ENCODE peak calls at places on chromosomes 1 and 21, in eight cellular contexts. W is lower lobe of right lung, F is A549, M is colonic mucosa, X is mesendoderm, J is HCT116, B is cardiac muscle cell, S is esophagus muscularis mucosa. Q is an unnamed sample. For H3K4me1, the result is how much of the 10 kb centered on the place peaks cover.

GRCh38 chr21:38956791-38957571 is 151.3 kb downstream of the ETS2 start:
- DNase-seq in W (peak), F (no peak), M (peak), X (no peak), J (no peak), B (no peak), S (no peak), Q (peak)

GRCh38 chr1:50181027-50181663 is 72.4 kb downstream of the ELAVL4 start:
- DNase-seq in W (no peak), F (no peak), M (no peak), X (peak), J (no peak), B (no peak), S (no peak), Q (no peak)

GRCh38 chr1:15640667-15641066 is 23.4 kb downstream of the DDI2 start:
- DNase-seq in W (no peak), F (no peak), M (no peak), X (no peak), J (no peak), B (no peak), S (no peak), Q (no peak)

GRCh38 chr1:245961137-245961540 is 545.9 kb downstream of the SMYD3 start:
- DNase-seq in W (no peak), F (no peak), M (no peak), X (no peak), J (no peak), B (peak), S (no peak), Q (no peak)

GRCh38 chr1:87150143-87150542 is 178.5 kb upstream of the LMO4 start:
- DNase-seq in W (no peak), F (no peak), M (no peak), X (no peak), J (no peak), B (no peak), S (no peak), Q (no peak)

GRCh38 chr1:90371106-90371813 is 345.8 kb downstream of the BARHL2 start:
- DNase-seq in W (no peak), F (no peak), M (no peak), X (no peak), J (no peak), B (no peak), S (no peak), Q (no peak)

GRCh38 chr1:174999926-175000696 is at the start of gene CACYBP:
- DNase-seq in W (no peak), F (peak), M (peak), X (peak), J (no peak), B (peak), S (peak), Q (no peak)

GRCh38 chr1:236677641-236678235 is 8.6 kb upstream of the ACTN2 start:
- DNase-seq in W (no peak), F (no peak), M (no peak), X (peak), J (no peak), B (peak), S (peak), Q (no peak)

GRCh38 chr1:119009300-119009660 is 21.1 kb upstream of the TBX15 start:
- DNase-seq in W (no peak), F (no peak), M (no peak), X (no peak), J (no peak), B (no peak), S (no peak), Q (no peak)

GRCh38 chr1:115706774-115707425 is 61.6 kb downstream of the CASQ2 start:
- DNase-seq in W (no peak), F (peak), M (no peak), X (peak), J (peak), B (peak), S (no peak), Q (no peak)

GRCh38 chr1:30618335-30618747 is 105.0 kb downstream of the MATN1 start:
- DNase-seq in W (no peak), F (no peak), M (no peak), X (peak), J (peak), B (no peak), S (no peak), Q (no peak)

GRCh38 chr1:179929955-179930798 is 24.4 kb upstream of the CEP350 start:
- DNase-seq in W (no peak), F (no peak), M (no peak), X (no peak), J (no peak), B (no peak), S (no peak), Q (no peak)

GRCh38 chr1:53681647-53682368 is 57.2 kb downstream of the GLIS1 start:
- DNase-seq in W (no peak), F (peak), M (peak), X (peak), J (peak), B (peak), S (no peak), Q (peak)

GRCh38 chr1:13628218-13628617 is 44.6 kb downstream of the PDPN start:
- DNase-seq in W (no peak), F (no peak), M (no peak), X (no peak), J (no peak), B (no peak), S (no peak), Q (no peak)

GRCh38 chr1:230067871-230068814 is 1.1 kb downstream of the GALNT2 start:
- DNase-seq in W (peak), F (no peak), M (peak), X (peak), J (no peak), B (peak), S (no peak), Q (peak)

GRCh38 chr1:94100785-94101612 is 19.9 kb downstream of the ABCA4 start:
- DNase-seq in W (no peak), F (no peak), M (no peak), X (no peak), J (no peak), B (peak), S (no peak), Q (no peak)

GRCh38 chr1:182680901-182681300 is 3.5 kb downstream of the RGS8 start:
- DNase-seq in W (no peak), F (peak), M (no peak), X (no peak), J (no peak), B (no peak), S (no peak), Q (no peak)

GRCh38 chr1:3323791-3324703 is 130.4 kb upstream of the ARHGEF16 start:
- DNase-seq in W (no peak), F (no peak), M (no peak), X (no peak), J (no peak), B (no peak), S (no peak), Q (no peak)

GRCh38 chr1:150168960-150169565 is 19.3 kb downstream of the PLEKHO1 start:
- DNase-seq in W (peak), F (peak), M (peak), X (peak), J (peak), B (peak), S (no peak), Q (peak)

GRCh38 chr21:20570824-20571232 is 427.4 kb upstream of the NCAM2 start:
- DNase-seq in W (no peak), F (no peak), M (no peak), X (peak), J (no peak), B (no peak), S (no peak), Q (no peak)

GRCh38 chr21:37758997-37759396 is 157.3 kb downstream of the KCNJ6 start:
- DNase-seq in W (no peak), F (peak), M (peak), X (peak), J (no peak), B (peak), S (no peak), Q (no peak)

GRCh38 chr1:6502000-6502891 is 10.8 kb upstream of the PLEKHG5 start:
- DNase-seq in W (no peak), F (no peak), M (no peak), X (no peak), J (no peak), B (peak), S (no peak), Q (no peak)

GRCh38 chr1:94947453-94947852 is 20.5 kb upstream of the CNN3 start:
- DNase-seq in W (no peak), F (no peak), M (no peak), X (no peak), J (no peak), B (peak), S (no peak), Q (no peak)

GRCh38 chr1:3577711-3578432 is 33.4 kb downstream of the MEGF6 start:
- DNase-seq in W (no peak), F (no peak), M (no peak), X (no peak), J (no peak), B (peak), S (no peak), Q (no peak)

GRCh38 chr1:36100376-36100775 is 11.7 kb downstream of the ADPRS start:
- DNase-seq in W (no peak), F (no peak), M (no peak), X (no peak), J (no peak), B (no peak), S (no peak), Q (no peak)

GRCh38 chr1:23838401-23838866 is 13.2 kb upstream of the HMGCL start:
- DNase-seq in W (peak), F (peak), M (peak), X (peak), J (peak), B (peak), S (peak), Q (peak)

GRCh38 chr21:16308269-16308668 is 578.5 kb downstream of the USP25 start:
- DNase-seq in W (no peak), F (no peak), M (no peak), X (no peak), J (no peak), B (peak), S (no peak), Q (no peak)

GRCh38 chr1:186094170-186094569 is 280.9 kb downstream of the TPR start:
- DNase-seq in W (no peak), F (no peak), M (no peak), X (peak), J (no peak), B (peak), S (no peak), Q (no peak)

GRCh38 chr21:44529011-44529421 is 11.0 kb downstream of the KRTAP10-1 start:
- DNase-seq in W (no peak), F (no peak), M (no peak), X (no peak), J (no peak), B (no peak), S (no peak), Q (no peak)

GRCh38 chr21:42567181-42567560 is 53.5 kb downstream of the SLC37A1 start:
- DNase-seq in W (no peak), F (no peak), M (no peak), X (no peak), J (no peak), B (no peak), S (no peak), Q (peak)

GRCh38 chr1:244226440-244226839 is 175.4 kb downstream of the ZBTB18 start:
- DNase-seq in W (no peak), F (no peak), M (no peak), X (no peak), J (no peak), B (no peak), S (no peak), Q (no peak)

GRCh38 chr1:55669308-55669707 is 454.1 kb upstream of the USP24 start:
- DNase-seq in W (no peak), F (no peak), M (no peak), X (no peak), J (no peak), B (peak), S (no peak), Q (no peak)

GRCh38 chr1:93306920-93307319 is 38.8 kb upstream of the DR1 start:
- DNase-seq in W (no peak), F (no peak), M (no peak), X (no peak), J (no peak), B (no peak), S (no peak), Q (no peak)

GRCh38 chr1:30274176-30274936 is 449.0 kb downstream of the MATN1 start:
- DNase-seq in W (no peak), F (no peak), M (peak), X (no peak), J (no peak), B (no peak), S (no peak), Q (no peak)

GRCh38 chr1:44566281-44567046 is 107.8 kb downstream of the TMEM53 start:
- DNase-seq in W (no peak), F (no peak), M (no peak), X (no peak), J (no peak), B (no peak), S (no peak), Q (no peak)

GRCh38 chr1:181135462-181135781 is 46.9 kb downstream of the IER5 start:
- DNase-seq in W (no peak), F (peak), M (peak), X (peak), J (no peak), B (peak), S (no peak), Q (no peak)

GRCh38 chr1:201845331-201846083 is 16.6 kb downstream of the IPO9 start:
- DNase-seq in W (no peak), F (no peak), M (no peak), X (no peak), J (no peak), B (no peak), S (no peak), Q (no peak)

GRCh38 chr1:71093938-71094337 is 13.1 kb upstream of the ZRANB2 start:
- DNase-seq in W (no peak), F (peak), M (no peak), X (no peak), J (no peak), B (peak), S (no peak), Q (no peak)

GRCh38 chr1:26747048-26747447 is 40.7 kb upstream of the PIGV start:
- DNase-seq in W (no peak), F (no peak), M (no peak), X (peak), J (no peak), B (no peak), S (no peak), Q (no peak)

GRCh38 chr1:26745191-26745590 is 42.6 kb upstream of the PIGV start:
- DNase-seq in W (no peak), F (no peak), M (no peak), X (no peak), J (no peak), B (peak), S (no peak), Q (no peak)

GRCh38 chr1:26740958-26741357 is 45.1 kb downstream of the ARID1A start:
- DNase-seq in W (no peak), F (no peak), M (no peak), X (no peak), J (no peak), B (no peak), S (no peak), Q (no peak)

GRCh38 chr1:26743426-26744059 is 44.2 kb upstream of the PIGV start:
- DNase-seq in W (no peak), F (no peak), M (no peak), X (no peak), J (no peak), B (no peak), S (no peak), Q (no peak)

GRCh38 chr1:26744075-26744958 is 43.4 kb upstream of the PIGV start:
- DNase-seq in W (peak), F (peak), M (peak), X (peak), J (peak), B (peak), S (no peak), Q (peak)
- H3K4me1 ChIP-seq in W (half or more), F (under half), M (under half), X (under half), J (under half), B (under half), S (half or more), Q (under half)

GRCh38 chr1:10057305-10057704 is 24.5 kb downstream of the UBE4B start:
- DNase-seq in W (no peak), F (no peak), M (no peak), X (no peak), J (no peak), B (peak), S (no peak), Q (no peak)
- H3K27ac ChIP-seq in W (no peak), F (no peak), M (no peak), X (no peak), J (no peak), B (peak), S (peak), Q (no peak)

DNA sequence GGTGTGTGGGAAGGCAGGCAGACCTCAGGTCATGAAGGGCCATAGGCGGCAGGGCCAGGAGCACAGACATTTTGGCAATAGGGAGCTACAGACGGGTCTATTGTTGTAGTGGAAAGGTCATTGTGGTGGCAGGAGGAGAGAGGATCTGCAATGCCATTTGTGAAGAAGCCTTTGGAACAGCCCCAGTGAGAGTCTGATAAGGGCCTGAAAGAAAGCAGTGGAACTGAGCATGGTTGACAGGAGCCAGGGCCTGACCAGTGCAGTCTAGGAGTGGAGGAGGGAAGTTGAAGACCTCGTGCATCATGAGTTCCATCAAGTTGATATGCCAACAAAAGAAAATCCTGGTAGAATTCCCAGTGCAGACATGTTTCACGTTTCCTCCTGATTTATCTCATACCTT is 65.5 kb downstream of the UCK2 start:
- DNase-seq in W (no peak), F (no peak), M (no peak), X (no peak), J (no peak), B (no peak), S (no peak), Q (no peak)
- H3K4me1 ChIP-seq in W (under half), F (under half), M (under half), X (under half), J (under half), B (under half), S (under half), Q (under half)

GRCh38 chr1:220747426-220748090 is 564 bp upstream of the MTARC2 start:
- DNase-seq in W (no peak), F (no peak), M (no peak), X (no peak), J (no peak), B (no peak), S (no peak), Q (no peak)

GRCh38 chr1:220742520-220742919 is 5.6 kb upstream of the MTARC2 start:
- DNase-seq in W (no peak), F (no peak), M (no peak), X (no peak), J (no peak), B (no peak), S (no peak), Q (no peak)

GRCh38 chr1:220750126-220750525 is 2.0 kb downstream of the MTARC2 start:
- DNase-seq in W (no peak), F (no peak), M (no peak), X (no peak), J (no peak), B (peak), S (no peak), Q (no peak)

GRCh38 chr1:220751130-220751529 is 3.0 kb downstream of the MTARC2 start:
- DNase-seq in W (peak), F (no peak), M (peak), X (no peak), J (no peak), B (no peak), S (no peak), Q (peak)

DNA sequence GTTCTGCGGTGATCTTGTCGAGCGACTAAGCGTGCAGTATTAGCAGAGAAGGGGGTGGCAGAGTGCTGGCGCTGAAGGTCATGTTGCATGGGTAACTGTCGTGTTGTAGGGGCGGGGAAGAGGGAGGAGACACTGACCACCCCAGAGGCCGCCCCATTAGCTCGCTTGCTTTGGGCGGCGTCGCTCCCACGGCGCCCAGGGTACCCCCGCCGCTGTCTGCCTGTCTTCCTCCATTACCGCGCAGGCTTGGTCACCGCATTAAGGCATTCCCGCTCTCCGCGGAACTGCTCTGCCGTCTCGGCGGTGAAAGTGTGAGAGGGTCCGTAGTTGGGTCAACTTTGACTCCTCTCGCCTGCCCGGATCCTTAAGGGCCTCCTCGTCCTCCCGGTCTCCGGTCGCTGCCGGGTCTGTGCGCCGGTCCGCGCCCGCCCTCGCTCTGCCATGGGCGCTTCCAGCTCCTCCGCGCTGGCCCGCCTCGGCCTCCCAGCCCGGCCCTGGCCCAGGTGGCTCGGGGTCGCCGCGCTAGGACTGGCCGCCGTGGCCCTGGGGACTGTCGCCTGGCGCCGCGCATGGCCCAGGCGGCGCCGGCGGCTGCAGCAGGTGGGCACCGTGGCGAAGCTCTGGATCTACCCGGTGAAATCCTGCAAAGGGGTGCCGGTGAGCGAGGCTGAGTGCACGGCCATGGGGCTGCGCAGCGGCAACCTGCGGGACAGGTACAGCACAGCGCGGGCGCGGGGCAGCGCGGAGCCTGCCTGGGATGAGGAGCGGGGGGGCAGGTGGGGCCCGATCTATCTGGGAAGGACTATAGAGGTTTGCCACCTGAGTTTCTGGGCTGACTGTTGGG is at the start of gene MTARC2:
- DNase-seq in W (peak), F (peak), M (peak), X (peak), J (peak), B (peak), S (peak), Q (peak)
- H3K27ac ChIP-seq in W (peak), F (peak), M (peak), X (no peak), J (peak), B (peak), S (peak), Q (peak)

Q was measured in Peyer's patch.